ENCODE peak calls at places on chromosome 22, in six cellular contexts. K, Y, B, W, I and M are unnamed samples.

GRCh38 chr22:19132693-19133400 is 1.7 kb downstream of the TSSK2 start:
- DNase-seq in K (no peak), Y (no peak), B (no peak), W (no peak), I (no peak), M (no peak)

GRCh38 chr22:21936151-21936778 is 16.4 kb downstream of the PPM1F start:
- DNase-seq in K (no peak), Y (peak), B (no peak), W (no peak), I (peak), M (no peak)

GRCh38 chr22:44023404-44024287 is 456 bp upstream of the PARVB start:
- DNase-seq in K (peak), Y (peak), B (peak), W (no peak), I (peak), M (peak)

GRCh38 chr22:18994780-18995711 is 59.0 kb upstream of the PRODH start:
- DNase-seq in K (no peak), Y (no peak), B (no peak), W (no peak), I (no peak), M (no peak)

GRCh38 chr22:42078469-42079318 is 806 bp upstream of the SMDT1 start:
- DNase-seq in K (no peak), Y (peak), B (no peak), W (peak), I (no peak), M (no peak)

GRCh38 chr22:38350444-38351359 is 33.5 kb upstream of the CSNK1E start:
- DNase-seq in K (no peak), Y (no peak), B (no peak), W (no peak), I (no peak), M (no peak)

GRCh38 chr22:50739279-50739691 is 1.3 kb downstream of the ACR start:
- DNase-seq in K (no peak), Y (no peak), B (no peak), W (no peak), I (no peak), M (peak)

GRCh38 chr22:37178350-37179125 is 9.5 kb downstream of the C1QTNF6 start:
- DNase-seq in K (no peak), Y (no peak), B (peak), W (no peak), I (no peak), M (no peak)

GRCh38 chr22:26785942-26786341 is 128.6 kb downstream of the MIAT start:
- DNase-seq in K (no peak), Y (no peak), B (no peak), W (no peak), I (no peak), M (no peak)

GRCh38 chr22:20430641-20431519 is 6.7 kb downstream of the SCARF2 start:
- DNase-seq in K (peak), Y (peak), B (no peak), W (peak), I (no peak), M (peak)

GRCh38 chr22:39839917-39840510 is 53.5 kb downstream of the ENTHD1 start:
- DNase-seq in K (no peak), Y (no peak), B (no peak), W (no peak), I (no peak), M (no peak)

GRCh38 chr22:19612866-19613572 is 88.8 kb upstream of the CLDN5 start:
- DNase-seq in K (no peak), Y (no peak), B (no peak), W (no peak), I (no peak), M (no peak)

GRCh38 chr22:37240941-37241320 is 3.1 kb downstream of the RAC2 start:
- DNase-seq in K (no peak), Y (no peak), B (no peak), W (no peak), I (no peak), M (no peak)

GRCh38 chr22:19872779-19873137 is 18.1 kb upstream of the GNB1L start:
- DNase-seq in K (no peak), Y (no peak), B (no peak), W (no peak), I (no peak), M (no peak)

GRCh38 chr22:44497218-44497903 is 672 bp downstream of the RTL6 start:
- DNase-seq in K (no peak), Y (peak), B (no peak), W (no peak), I (peak), M (no peak)

GRCh38 chr22:17234144-17234623 is 14.9 kb upstream of the ADA2 start:
- DNase-seq in K (no peak), Y (no peak), B (no peak), W (no peak), I (no peak), M (peak)

GRCh38 chr22:22877523-22878210 is 9.9 kb upstream of the IGLL5 start:
- DNase-seq in K (peak), Y (peak), B (peak), W (peak), I (peak), M (peak)

GRCh38 chr22:46044718-46045458 is 67.9 kb upstream of the WNT7B start:
- DNase-seq in K (no peak), Y (no peak), B (no peak), W (no peak), I (no peak), M (no peak)

GRCh38 chr22:27799334-27800249 is 2.0 kb downstream of the MN1 start:
- DNase-seq in K (peak), Y (no peak), B (peak), W (no peak), I (no peak), M (no peak)

GRCh38 chr22:33397381-33397907 is 339.3 kb upstream of the SYN3 start:
- DNase-seq in K (no peak), Y (peak), B (no peak), W (no peak), I (peak), M (no peak)

GRCh38 chr22:32649515-32650200 is 151.8 kb upstream of the TIMP3 start:
- DNase-seq in K (no peak), Y (peak), B (no peak), W (no peak), I (peak), M (no peak)

GRCh38 chr22:37282385-37282677 is at the start of gene CYTH4:
- DNase-seq in K (peak), Y (no peak), B (no peak), W (no peak), I (no peak), M (no peak)

GRCh38 chr22:22593964-22594656 is 35.0 kb upstream of the PRAME start:
- DNase-seq in K (peak), Y (peak), B (peak), W (no peak), I (peak), M (peak)

GRCh38 chr22:26460202-26460601 is 23.4 kb downstream of the HPS4 start:
- DNase-seq in K (no peak), Y (no peak), B (no peak), W (peak), I (no peak), M (no peak)

GRCh38 chr22:21611210-21611977 is 18.4 kb downstream of the YDJC start:
- DNase-seq in K (no peak), Y (no peak), B (no peak), W (no peak), I (no peak), M (no peak)

GRCh38 chr22:19982991-19983578 is 33.5 kb downstream of the ARVCF start:
- DNase-seq in K (no peak), Y (no peak), B (peak), W (no peak), I (no peak), M (no peak)

GRCh38 chr22:38417252-38418060 is 37.5 kb downstream of the KCNJ4 start:
- DNase-seq in K (no peak), Y (no peak), B (no peak), W (no peak), I (no peak), M (no peak)

GRCh38 chr22:27487600-27488450 is 313.7 kb downstream of the MN1 start:
- DNase-seq in K (peak), Y (no peak), B (peak), W (no peak), I (peak), M (no peak)

GRCh38 chr22:23888615-23889401 is 5.4 kb upstream of the MIF start:
- DNase-seq in K (peak), Y (peak), B (peak), W (no peak), I (peak), M (no peak)

GRCh38 chr22:38523479-38523878 is 17.4 kb upstream of the DDX17 start:
- DNase-seq in K (no peak), Y (no peak), B (no peak), W (no peak), I (no peak), M (no peak)

GRCh38 chr22:17578129-17578754 is 14.9 kb downstream of the SLC25A18 start:
- DNase-seq in K (peak), Y (peak), B (peak), W (peak), I (peak), M (no peak)

GRCh38 chr22:22429374-22430108 is 79.0 kb downstream of the ZNF280B start:
- DNase-seq in K (no peak), Y (no peak), B (no peak), W (no peak), I (no peak), M (no peak)

GRCh38 chr22:37309221-37310074 is 27.1 kb downstream of the CYTH4 start:
- DNase-seq in K (no peak), Y (no peak), B (no peak), W (no peak), I (no peak), M (no peak)

GRCh38 chr22:23564276-23564675 is 15.8 kb downstream of the IGLL1 start:
- DNase-seq in K (no peak), Y (no peak), B (no peak), W (no peak), I (no peak), M (no peak)

GRCh38 chr22:17944205-17944725 is 80.1 kb downstream of the MICAL3 start:
- DNase-seq in K (no peak), Y (no peak), B (no peak), W (no peak), I (no peak), M (no peak)

GRCh38 chr22:39938509-39938908 is 21.7 kb upstream of the TMA7B start:
- DNase-seq in K (no peak), Y (no peak), B (no peak), W (no peak), I (no peak), M (no peak)

GRCh38 chr22:24954114-24954463 is 1.6 kb downstream of the KIAA1671 start:
- DNase-seq in K (no peak), Y (no peak), B (no peak), W (no peak), I (no peak), M (no peak)

DNA sequence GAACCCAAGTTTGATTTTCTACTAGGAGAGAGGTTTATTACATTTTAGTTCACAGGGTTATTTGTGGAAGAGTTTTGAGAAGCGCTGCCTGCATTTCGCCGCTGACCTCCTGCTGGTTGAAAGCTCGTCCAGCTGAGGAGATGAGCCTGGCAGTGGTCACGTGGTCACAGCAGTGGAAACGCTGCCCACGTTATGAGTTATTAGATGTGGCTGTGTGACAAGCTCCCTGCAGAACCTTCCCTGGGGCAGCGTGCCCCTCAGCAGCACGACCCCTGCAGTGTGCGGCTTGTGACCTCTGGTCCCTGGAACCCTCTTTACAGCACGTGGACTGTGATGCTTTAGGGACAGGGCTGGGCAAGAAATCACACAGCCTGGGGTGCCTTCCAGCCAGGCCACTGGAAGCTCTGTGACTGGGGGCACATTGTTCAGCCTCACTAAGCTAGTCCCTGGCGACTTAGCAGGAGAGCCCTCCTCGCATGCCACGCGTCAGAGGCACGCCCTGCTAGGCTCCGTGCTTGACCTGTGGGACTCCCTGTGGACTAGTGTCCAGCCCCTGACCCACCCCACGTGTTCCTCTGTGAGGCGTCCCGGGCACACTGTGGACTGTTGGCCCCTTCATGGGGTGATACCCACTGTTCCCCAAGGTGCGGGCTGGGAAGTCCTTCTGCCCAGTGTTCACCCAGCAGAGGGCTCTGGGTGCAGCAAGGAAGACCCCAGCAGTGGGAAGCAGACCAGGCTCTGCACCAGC is 349.4 kb downstream of the TBC1D22A start:
- DNase-seq in K (no peak), Y (no peak), B (no peak), W (no peak), I (no peak), M (no peak)
- TF ChIP-seq CTCF in K (no peak), Y (no peak), B (no peak), W (no peak), I (no peak), M (no peak)

DNA sequence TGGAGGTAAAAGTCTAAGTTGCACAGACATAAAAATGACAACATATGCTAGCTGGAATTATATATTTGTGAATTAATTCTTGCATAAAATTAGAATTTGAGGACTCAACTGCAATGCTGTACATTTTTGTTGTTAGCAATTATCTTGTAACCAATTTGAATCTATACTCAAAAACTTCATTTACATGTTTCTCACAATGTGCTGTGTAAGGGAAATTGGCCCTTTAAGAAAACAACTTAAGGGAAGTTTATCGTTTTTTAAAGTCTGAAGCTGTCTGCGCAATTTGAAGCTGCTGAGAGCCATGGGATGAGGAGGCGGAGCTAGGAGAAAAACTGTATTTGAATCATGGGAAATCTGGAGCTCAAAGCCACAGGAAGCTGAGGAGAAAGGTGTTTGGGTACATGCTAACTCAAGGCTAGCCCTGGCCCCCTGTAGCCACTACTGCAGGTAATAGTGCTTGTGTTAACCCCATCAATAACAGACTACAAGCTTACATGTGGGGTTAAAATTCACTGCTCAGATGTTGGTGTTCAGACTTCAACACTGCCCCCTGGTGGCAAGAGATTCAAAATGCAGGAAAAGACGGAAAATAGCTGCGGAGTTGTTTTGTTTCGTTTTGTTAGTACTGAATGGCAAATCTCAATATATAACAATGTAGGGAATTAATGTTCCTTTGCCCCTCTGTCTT is 126.1 kb downstream of the BRD1 start:
- DNase-seq in K (peak), Y (no peak), B (peak), W (no peak), I (no peak), M (no peak)
- TF ChIP-seq CTCF in K (peak), Y (peak), B (peak), W (no peak), I (no peak), M (peak)

DNA sequence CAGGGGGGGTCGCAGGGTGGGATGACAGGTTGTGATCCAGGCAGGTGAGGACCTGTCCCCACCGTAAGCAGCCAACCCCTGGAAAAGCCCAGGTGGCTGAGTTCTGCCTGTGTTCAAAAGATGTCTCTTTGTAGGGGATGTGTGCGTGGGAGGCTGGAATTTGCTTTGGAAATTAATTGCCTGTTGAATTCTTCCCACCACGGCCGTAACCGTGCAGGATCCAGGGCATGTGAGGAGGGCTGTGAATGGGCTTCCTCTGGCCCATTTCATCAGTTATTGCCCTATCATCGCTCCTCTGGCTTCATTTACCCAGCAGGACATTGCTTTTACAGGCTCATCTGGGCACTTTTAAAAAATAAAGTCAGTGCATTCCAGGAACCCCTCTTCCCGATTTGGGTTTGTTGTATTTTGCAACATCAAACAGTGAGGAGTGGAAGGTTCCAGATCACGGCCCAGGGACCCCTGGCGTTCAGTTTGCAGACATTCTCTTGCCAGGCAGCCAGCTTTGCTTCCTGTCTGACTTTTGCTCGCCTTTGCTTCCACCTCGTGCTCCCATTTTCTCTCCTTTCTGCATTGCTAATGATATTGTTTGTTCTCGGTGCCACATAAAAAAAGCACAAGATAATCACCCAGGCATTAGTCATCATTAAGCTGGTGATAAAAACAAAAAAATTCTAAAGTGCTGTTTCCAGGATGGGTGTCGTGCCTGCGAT is 1306.6 kb downstream of the BRD1 start:
- DNase-seq in K (no peak), Y (no peak), B (no peak), W (no peak), I (no peak), M (no peak)
- TF ChIP-seq CTCF in K (no peak), Y (no peak), B (no peak), W (no peak), I (no peak), M (no peak)

GRCh38 chr22:29313126-29314071 is 2.1 kb downstream of the RASL10A start:
- DNase-seq in K (no peak), Y (peak), B (no peak), W (no peak), I (no peak), M (no peak)
- TF ChIP-seq CTCF in K (peak), Y (peak), B (peak), W (peak), I (peak), M (peak)